ENCODE peak calls at places on chromosome X, in four cellular contexts. O, J, L and W are unnamed samples.
A peak's percentile ranks its signal among the peaks of the same experiment; 100 is the strongest.

GRCh38 chrX:112874140-112874539 is 33.5 kb upstream of the AMOT start:
- DNase-seq in O (no peak), J (no peak), L (no peak), W (peak; percentile 79)

GRCh38 chrX:54043696-54044125 is 562 bp downstream of the PHF8 start:
- DNase-seq in O (peak; percentile 41), J (peak; percentile 38), L (peak; percentile 53), W (no peak)

GRCh38 chrX:139882299-139882698 is 50.6 kb downstream of the ATP11C start:
- DNase-seq in O (no peak), J (no peak), L (no peak), W (no peak)

GRCh38 chrX:2679534-2680485 is 11.3 kb upstream of the CD99 start:
- DNase-seq in O (no peak), J (no peak), L (peak; percentile 57), W (no peak)

GRCh38 chrX:41332005-41332404 is 2.0 kb upstream of the DDX3X start:
- DNase-seq in O (no peak), J (no peak), L (no peak), W (no peak)

GRCh38 chrX:1483843-1484637 is 31.3 kb upstream of the ASMTL start:
- DNase-seq in O (no peak), J (no peak), L (no peak), W (no peak)

GRCh38 chrX:3638280-3638873 is 75.1 kb downstream of the PRKX start:
- DNase-seq in O (peak; percentile 23), J (peak; percentile 20), L (peak; percentile 73), W (peak; percentile 11)

GRCh38 chrX:38205037-38205436 is 15.6 kb downstream of the SRPX start:
- DNase-seq in O (no peak), J (no peak), L (no peak), W (no peak)

GRCh38 chrX:48357681-48358080 is 1.2 kb upstream of the SSX3 start:
- DNase-seq in O (peak; percentile 77), J (no peak), L (no peak), W (no peak)

GRCh38 chrX:134004038-134004437 is 18.6 kb upstream of the GPC3 start:
- DNase-seq in O (no peak), J (peak; percentile 76), L (no peak), W (no peak)

GRCh38 chrX:29431895-29432294 is 783.5 kb upstream of the MAGEB2 start:
- DNase-seq in O (no peak), J (peak; percentile 41), L (no peak), W (no peak)

GRCh38 chrX:54045563-54046228 is 1.4 kb upstream of the PHF8 start:
- DNase-seq in O (no peak), J (no peak), L (no peak), W (no peak)

GRCh38 chrX:2516612-2517011 is 15.8 kb upstream of the DHRSX start:
- DNase-seq in O (no peak), J (no peak), L (no peak), W (no peak)

GRCh38 chrX:70479197-70479969 is 34.7 kb downstream of the DLG3 start:
- DNase-seq in O (no peak), J (peak; percentile 60), L (peak; percentile 44), W (no peak)

GRCh38 chrX:140360284-140360683 is 144.6 kb downstream of the SOX3 start:
- DNase-seq in O (no peak), J (no peak), L (no peak), W (no peak)

GRCh38 chrX:51144828-51145442 is 187.7 kb upstream of the NUDT10 start:
- DNase-seq in O (peak; percentile 34), J (peak; percentile 16), L (peak; percentile 62), W (no peak)

GRCh38 chrX:103586659-103587058 is 1.3 kb downstream of the TCEAL4 start:
- DNase-seq in O (no peak), J (no peak), L (no peak), W (no peak)

GRCh38 chrX:997631-998137 is 214.8 kb downstream of the CRLF2 start:
- DNase-seq in O (no peak), J (no peak), L (no peak), W (no peak)

GRCh38 chrX:149948001-149948400 is 9.7 kb upstream of the EOLA2 start:
- DNase-seq in O (no peak), J (no peak), L (no peak), W (no peak)

GRCh38 chrX:131073607-131074006 is 15.5 kb downstream of the ARHGAP36 start:
- DNase-seq in O (no peak), J (no peak), L (no peak), W (no peak)
- H3K4me3 ChIP-seq in O (no peak overlapping the region), J (no peak overlapping the region), L (no peak overlapping the region), W (no peak overlapping the region)

DNA sequence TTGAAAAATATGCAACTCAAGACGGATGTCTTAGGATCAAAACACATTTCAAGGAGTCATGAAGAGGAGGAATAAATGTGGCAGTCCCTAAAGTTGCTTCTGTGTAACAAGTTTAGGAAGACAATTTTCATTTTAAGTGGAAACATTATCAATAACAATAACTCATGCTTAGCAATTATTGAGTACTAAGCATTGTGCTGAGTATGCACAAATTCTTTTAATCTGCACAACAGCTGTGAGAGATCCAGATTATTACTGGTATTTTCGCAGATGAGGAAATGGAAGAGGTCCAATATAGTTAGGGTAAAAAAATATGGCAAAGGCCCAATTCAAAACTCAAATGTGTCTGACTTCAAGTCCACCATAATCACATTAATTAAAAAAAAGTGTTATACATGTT is 2.9 kb upstream of the TEX13B start:
- DNase-seq in O (no peak), J (no peak), L (no peak), W (no peak)
- H2AFZ ChIP-seq in O (no peak overlapping the region), J (no peak overlapping the region), L (no peak overlapping the region), W (no peak overlapping the region)

GRCh38 chrX:107324493-107325310 is 118.3 kb downstream of the DNAAF6 start:
- DNase-seq in O (peak; percentile 25), J (peak; percentile 13), L (peak; percentile 85), W (no peak)
- TF ChIP-seq CTCF in O (no peak), J (peak; percentile 15), L (peak; percentile 9), W (peak; percentile 46)

GRCh38 chrX:101217689-101218088 is 1.9 kb upstream of the DRP2 start:
- DNase-seq in O (no peak), J (no peak), L (no peak), W (no peak)

GRCh38 chrX:101219116-101219839 is at the start of gene DRP2:
- DNase-seq in O (no peak), J (peak; percentile 16), L (no peak), W (no peak)

GRCh38 chrX:101223226-101223625 is 3.6 kb downstream of the DRP2 start:
- DNase-seq in O (no peak), J (no peak), L (no peak), W (no peak)

GRCh38 chrX:101219840-101220191 is 230 bp downstream of the DRP2 start:
- DNase-seq in O (no peak), J (no peak), L (peak; percentile 16), W (no peak)

GRCh38 chrX:101220881-101221280 is 1.3 kb downstream of the DRP2 start:
- DNase-seq in O (peak; percentile 8), J (no peak), L (no peak), W (no peak)
- H3K4me3 ChIP-seq in O (no peak overlapping the region), J (no peak overlapping the region), L (no peak overlapping the region), W (no peak overlapping the region)

DNA sequence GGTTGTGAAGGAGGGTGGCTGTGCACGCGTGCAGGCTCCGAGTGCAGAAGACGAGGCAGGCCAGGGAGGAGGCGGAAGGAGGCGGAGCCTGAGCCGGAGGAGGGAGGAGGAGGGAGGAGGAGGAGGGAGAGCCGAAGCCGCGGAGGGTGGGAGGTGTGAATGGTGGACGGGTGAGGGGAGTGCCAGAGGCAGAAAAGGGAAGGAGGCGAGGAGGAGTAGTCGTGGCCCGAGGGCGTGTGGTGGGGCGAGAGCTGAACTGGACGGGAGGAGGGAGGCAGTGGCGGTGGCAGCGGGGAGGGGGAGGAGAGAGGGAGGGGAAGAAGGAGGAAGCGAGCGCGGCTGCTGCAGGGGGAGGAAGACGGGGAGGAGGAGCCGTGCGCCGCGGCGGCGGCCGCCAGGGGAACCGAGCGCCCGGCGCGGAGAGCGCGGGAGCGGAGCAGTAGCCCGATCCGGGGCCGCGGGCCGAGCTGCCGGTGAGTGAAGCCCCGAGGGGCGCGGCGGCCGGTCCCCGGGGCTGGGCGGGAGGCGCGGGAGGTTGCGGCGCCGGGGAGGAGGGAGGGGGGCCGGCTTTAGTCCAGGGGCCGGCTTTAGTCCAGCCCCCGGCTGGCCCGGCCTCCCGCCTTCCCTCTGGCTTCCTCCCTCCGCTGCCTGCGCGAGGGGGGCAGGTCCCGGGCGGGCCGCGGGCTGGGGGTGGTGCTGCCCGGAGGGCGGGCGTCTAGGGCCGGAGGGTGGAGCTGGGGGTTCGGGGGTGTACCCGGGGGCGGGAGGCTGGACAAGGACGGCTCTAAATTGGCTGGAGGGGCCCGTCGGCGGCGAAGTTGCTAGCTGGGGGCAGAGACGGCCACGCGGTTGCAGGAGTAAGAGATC is at the start of gene TMEM164:
- DNase-seq in O (peak; percentile 68), J (peak; percentile 77), L (peak; percentile 83), W (peak; percentile 70)
- H2AFZ ChIP-seq in O (peak within 1 kb of the TSS; percentile 37), J (peak within 1 kb of the TSS; percentile 82), L (peak within 1 kb of the TSS; percentile 86), W (peak within 1 kb of the TSS; percentile 91)

DNA sequence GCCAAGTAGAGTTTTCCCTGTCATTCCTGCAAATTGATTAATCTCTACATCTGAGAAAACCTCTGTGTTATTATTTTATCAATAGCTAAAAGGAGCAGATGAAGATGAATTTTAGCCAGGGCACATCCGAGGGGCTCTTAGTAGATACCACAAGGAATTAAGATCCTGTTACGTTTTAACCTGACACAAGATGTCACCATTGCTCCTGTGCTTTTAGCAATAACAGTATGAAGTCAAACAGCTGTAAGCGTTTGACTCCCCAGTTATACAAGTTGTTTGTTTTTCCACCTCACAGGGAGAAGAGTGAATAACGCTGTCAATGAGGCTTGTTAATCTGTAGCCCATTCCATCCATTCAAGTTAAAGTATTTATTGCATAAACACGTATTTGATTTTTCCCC is 76.0 kb upstream of the AP1S2 start:
- DNase-seq in O (no peak), J (peak; percentile 45), L (peak; percentile 58), W (no peak)
- TF ChIP-seq CTCF in O (no peak), J (peak; percentile 36), L (peak; percentile 58), W (peak; percentile 27)